ENCODE peak calls at places on chromosomes 6 and 20, in five cellular contexts. A is H9, G is neuronal stem cell, T is mesenchymal stem cell, R is H1. U is an unnamed sample.

GRCh38 chr6:2133718-2134310 is 111.6 kb downstream of the GMDS start:
- DNase-seq in A (no peak), G (no peak), T (no peak), R (no peak), U (no peak)

GRCh38 chr6:150891886-150892485 is 26.5 kb downstream of the MTHFD1L start:
- DNase-seq in A (peak), G (peak), T (peak), R (peak), U (peak)

GRCh38 chr6:39281312-39281980 is 32.8 kb downstream of the KCNK17 start:
- DNase-seq in A (no peak), G (no peak), T (no peak), R (no peak), U (no peak)

GRCh38 chr20:10077081-10077471 is 42.3 kb downstream of the ANKEF1 start:
- DNase-seq in A (peak), G (no peak), T (no peak), R (no peak), U (no peak)

GRCh38 chr6:133951881-133952814 is 876 bp upstream of the TBPL1 start:
- DNase-seq in A (peak), G (peak), T (peak), R (no peak), U (peak)

GRCh38 chr6:90106449-90106848 is 190.2 kb downstream of the BACH2 start:
- DNase-seq in A (no peak), G (no peak), T (no peak), R (no peak), U (no peak)

GRCh38 chr6:50899306-50899840 is 80.7 kb downstream of the TFAP2B start:
- DNase-seq in A (no peak), G (no peak), T (no peak), R (no peak), U (no peak)

GRCh38 chr6:68497927-68498326 is 137.2 kb upstream of the ADGRB3 start:
- DNase-seq in A (no peak), G (no peak), T (no peak), R (no peak), U (no peak)

GRCh38 chr20:62766716-62767115 is 29.6 kb upstream of the MRGBP start:
- DNase-seq in A (no peak), G (no peak), T (no peak), R (no peak), U (no peak)

GRCh38 chr20:38920851-38921250 is 5.4 kb upstream of the FAM83D start:
- DNase-seq in A (no peak), G (no peak), T (no peak), R (no peak), U (peak)

GRCh38 chr20:38918172-38918571 is 8.0 kb upstream of the FAM83D start:
- DNase-seq in A (no peak), G (no peak), T (no peak), R (no peak), U (no peak)

GRCh38 chr20:38919683-38920082 is 6.5 kb upstream of the FAM83D start:
- DNase-seq in A (no peak), G (no peak), T (no peak), R (no peak), U (no peak)

GRCh38 chr20:38924718-38925117 is 1.5 kb upstream of the FAM83D start:
- DNase-seq in A (no peak), G (no peak), T (no peak), R (no peak), U (no peak)

DNA sequence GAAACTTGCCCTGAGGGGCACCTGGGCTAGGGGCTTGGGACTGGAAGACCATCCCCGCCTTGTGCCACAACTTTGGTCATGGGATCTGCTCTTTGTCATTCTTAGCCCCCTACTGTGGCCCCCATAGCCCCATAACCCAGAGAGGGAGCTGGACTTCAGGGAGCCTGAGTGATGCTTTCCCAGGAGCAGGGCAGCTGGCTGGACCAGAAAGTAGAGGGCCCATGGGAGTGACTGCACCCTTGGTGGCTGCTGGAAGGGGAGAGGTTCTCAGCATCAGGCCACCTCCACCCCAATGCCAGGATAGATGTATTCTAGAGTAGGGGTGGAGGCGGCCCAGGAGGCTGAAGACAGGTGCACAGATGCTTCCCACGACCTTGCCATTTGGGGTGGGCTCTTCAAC is 5.8 kb upstream of the FAM83D start:
- DNase-seq in A (no peak), G (no peak), T (no peak), R (no peak), U (no peak)
- H2BK12ac ChIP-seq in A (no peak), G (peak), T (no peak), R (no peak), U (no peak)

GRCh38 chr6:63295553-63295952 is 24.2 kb downstream of the LGSN start:
- DNase-seq in A (no peak), G (no peak), T (no peak), R (no peak), U (no peak)

DNA sequence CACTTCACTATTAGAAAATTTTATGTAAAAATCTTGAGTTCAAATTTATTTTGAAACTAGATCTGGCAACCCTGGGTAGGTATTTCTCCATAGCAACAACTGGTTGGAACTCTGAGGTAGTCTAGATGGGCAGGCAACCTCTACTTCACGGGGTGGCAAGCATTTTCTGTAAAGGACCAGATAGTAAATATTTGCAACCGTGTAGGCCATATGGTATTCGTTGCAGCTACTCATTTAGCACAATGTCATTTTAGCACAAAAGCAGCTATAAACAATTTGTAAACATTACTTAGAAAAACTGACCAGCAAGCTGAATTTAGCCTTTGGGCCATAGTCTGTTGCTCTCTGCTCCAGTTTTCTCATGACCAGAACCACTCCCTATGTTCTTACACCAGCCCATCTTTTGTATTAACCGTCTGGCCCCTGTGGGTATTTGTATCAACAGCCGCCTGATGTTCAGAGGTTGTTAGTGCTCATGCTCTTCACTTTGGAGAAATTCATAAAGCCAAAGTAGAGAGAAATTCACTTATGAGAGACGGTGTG is 29.2 kb downstream of the LGSN start:
- DNase-seq in A (no peak), G (no peak), T (peak), R (no peak), U (no peak)
- H2BK12ac ChIP-seq in A (no peak), G (no peak), T (no peak), R (no peak), U (no peak)

DNA sequence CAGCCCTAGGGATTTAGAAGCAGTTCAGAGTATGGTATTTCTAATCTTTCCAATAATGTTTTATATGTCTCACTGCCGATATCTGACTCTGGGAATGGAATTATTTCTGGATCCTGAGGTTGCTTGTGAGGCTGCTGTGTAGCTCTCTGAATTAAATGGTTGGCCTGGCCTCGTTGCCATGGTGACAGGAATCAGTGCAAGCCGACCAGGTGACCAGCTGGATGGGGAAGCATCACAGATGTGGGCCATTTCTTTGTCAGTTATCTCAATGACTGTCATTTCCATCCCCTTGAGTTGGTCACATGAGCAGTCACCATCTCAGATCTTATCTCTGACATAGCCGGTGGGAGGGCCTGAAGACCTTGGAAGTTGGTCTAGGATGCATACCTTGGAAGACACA is 265.1 kb upstream of the RIN2 start:
- DNase-seq in A (no peak), G (peak), T (no peak), R (no peak), U (peak)
- H2BK12ac ChIP-seq in A (no peak), G (no peak), T (no peak), R (no peak), U (no peak)

DNA sequence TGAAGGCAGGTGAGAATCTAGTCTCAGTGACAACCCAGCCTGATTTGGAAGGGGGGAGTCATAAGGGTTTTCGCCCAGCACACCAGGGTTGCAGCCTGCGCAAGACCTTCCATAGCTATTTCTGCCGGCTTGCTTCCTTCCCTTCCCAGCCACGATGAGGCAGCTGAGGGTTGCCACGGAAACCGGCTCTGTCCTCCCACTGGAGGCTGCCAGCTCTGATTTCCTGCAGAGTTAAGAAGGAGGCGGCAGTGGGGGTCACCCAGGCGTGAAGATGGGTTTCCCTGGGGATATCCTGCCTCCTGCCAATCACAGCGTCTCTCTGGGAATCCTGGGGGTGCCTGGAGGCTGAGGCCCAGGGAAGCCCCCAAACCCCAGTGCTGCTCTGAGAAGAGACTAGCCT is 23.1 kb upstream of the KCNB1 start:
- DNase-seq in A (peak), G (peak), T (peak), R (no peak), U (no peak)
- H2BK12ac ChIP-seq in A (no peak), G (no peak), T (no peak), R (no peak), U (no peak)